ENCODE peak calls at places on chromosome 19, in nine cellular contexts. B, T, Q, X, Z, H, F, N and O are unnamed samples.

GRCh38 chr19:29528946-29529645 is 3.3 kb downstream of the VSTM2B start:
- DNase-seq in T (no peak), H (no peak), N (no peak), B (no peak), Q (no peak), F (no peak), X (no peak), Z (no peak), O (no peak)

GRCh38 chr19:21022996-21023395 is 2.5 kb downstream of the ZNF430 start:
- DNase-seq in X (peak; percentile 38), Z (no peak), B (no peak), H (no peak), N (peak; percentile 27), F (no peak), T (peak; percentile 27), Q (no peak), O (no peak)

GRCh38 chr19:28508666-28509065 is 704.3 kb downstream of the UQCRFS1 start:
- DNase-seq in F (no peak), Q (no peak), N (no peak), B (no peak), X (no peak), T (no peak), Z (no peak), H (no peak), O (no peak)

GRCh38 chr19:5154129-5154798 is 185.4 kb downstream of the KDM4B start:
- DNase-seq in N (peak; percentile 16), H (no peak), T (no peak), Q (peak; percentile 86), F (no peak), Z (peak; percentile 19), B (no peak), X (no peak), O (peak; percentile 69)

GRCh38 chr19:47704024-47704423 is 9.2 kb upstream of the EHD2 start:
- DNase-seq in T (no peak), Q (no peak), B (no peak), Z (no peak), X (peak; percentile 77), H (peak; percentile 81), F (peak; percentile 92), N (peak; percentile 61), O (no peak)

GRCh38 chr19:3644351-3645066 is 17.9 kb upstream of the CACTIN start:
- DNase-seq in B (no peak), Q (no peak), T (no peak), N (peak; percentile 31), X (peak; percentile 10), Z (no peak), H (no peak), F (no peak), O (no peak)

GRCh38 chr19:17794731-17795494 is at the start of gene B3GNT3:
- DNase-seq in X (no peak), Q (no peak), T (peak; percentile 47), F (no peak), Z (no peak), N (peak; percentile 39), B (no peak), H (no peak), O (no peak)

GRCh38 chr19:48587387-48587786 is 19.2 kb upstream of the SPACA4 start:
- DNase-seq in F (no peak), X (no peak), H (no peak), Q (no peak), Z (no peak), N (no peak), B (no peak), T (no peak), O (no peak)

GRCh38 chr19:21587549-21587948 is 82.1 kb downstream of the ZNF429 start:
- DNase-seq in H (no peak), X (no peak), F (no peak), Z (no peak), Q (peak; percentile 26), N (no peak), T (no peak), B (no peak), O (no peak)

GRCh38 chr19:294819-295686 is 3.9 kb upstream of the PLPP2 start:
- DNase-seq in X (no peak), Q (peak; percentile 61), Z (no peak), T (no peak), N (peak; percentile 29), H (no peak), B (no peak), F (no peak), O (no peak)

GRCh38 chr19:19537321-19538048 is 580 bp upstream of the CILP2 start:
- DNase-seq in F (no peak), X (no peak), Q (no peak), N (no peak), T (no peak), Z (no peak), B (no peak), H (no peak), O (no peak)

GRCh38 chr19:19539738-19540703 is 2.0 kb downstream of the CILP2 start:
- DNase-seq in Z (peak; percentile 33), B (no peak), H (no peak), N (peak; percentile 61), T (peak; percentile 73), Q (no peak), X (peak; percentile 62), F (no peak), O (no peak)

GRCh38 chr19:19535311-19536191 is 2.5 kb upstream of the CILP2 start:
- DNase-seq in X (no peak), T (no peak), Q (no peak), H (no peak), Z (no peak), F (no peak), B (no peak), N (no peak), O (no peak)

GRCh38 chr19:19538767-19539166 is 702 bp downstream of the CILP2 start:
- DNase-seq in N (no peak), H (no peak), X (no peak), Z (no peak), B (no peak), T (no peak), Q (no peak), F (no peak), O (no peak)

DNA sequence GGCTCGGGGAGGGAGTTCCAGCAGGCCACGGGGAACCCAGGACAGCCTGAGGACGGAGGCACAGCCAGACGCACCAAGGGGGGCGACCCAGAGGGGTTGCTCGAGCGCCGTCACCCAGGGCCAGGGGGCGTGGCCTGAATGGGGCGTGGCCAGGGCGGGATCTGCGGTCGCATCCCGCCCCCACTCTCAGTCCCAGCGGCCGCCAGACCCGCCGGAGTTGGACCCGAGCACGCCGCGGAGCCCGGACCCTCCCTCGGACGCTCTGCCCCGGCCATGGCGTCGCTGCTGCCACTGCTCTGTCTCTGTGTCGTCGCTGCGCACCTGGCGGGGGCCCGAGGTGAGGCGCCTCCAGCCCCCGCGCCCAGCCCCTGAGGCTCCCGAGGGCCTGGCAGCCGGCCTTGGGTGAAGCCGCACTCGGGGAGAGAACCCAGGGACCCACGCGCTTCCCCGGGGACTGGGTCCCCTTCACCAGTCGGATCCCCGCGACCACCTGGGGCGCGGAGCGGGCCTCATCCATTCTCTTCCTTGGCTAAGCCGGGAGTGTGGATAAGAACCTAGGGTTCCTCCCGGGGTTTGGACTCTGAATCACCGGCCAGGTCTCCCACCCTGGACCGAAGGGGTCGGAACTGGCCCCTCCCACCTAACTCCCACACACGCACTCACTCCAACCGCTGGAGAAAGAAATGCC is at the start of gene CILP2:
- DNase-seq in F (no peak), X (no peak), B (peak; percentile 26), H (no peak), T (no peak), Q (peak; percentile 73), Z (no peak), N (no peak), O (no peak)
- H3K4me3 ChIP-seq in F (no peak within 1 kb of the TSS), X (no peak within 1 kb of the TSS), B (peak within 1 kb of the TSS; percentile 36), H (peak within 1 kb of the TSS; percentile 34), T (peak within 1 kb of the TSS; percentile 21), Q (no peak within 1 kb of the TSS), Z (no peak within 1 kb of the TSS), N (no peak within 1 kb of the TSS), O (peak within 1 kb of the TSS; percentile 65)

DNA sequence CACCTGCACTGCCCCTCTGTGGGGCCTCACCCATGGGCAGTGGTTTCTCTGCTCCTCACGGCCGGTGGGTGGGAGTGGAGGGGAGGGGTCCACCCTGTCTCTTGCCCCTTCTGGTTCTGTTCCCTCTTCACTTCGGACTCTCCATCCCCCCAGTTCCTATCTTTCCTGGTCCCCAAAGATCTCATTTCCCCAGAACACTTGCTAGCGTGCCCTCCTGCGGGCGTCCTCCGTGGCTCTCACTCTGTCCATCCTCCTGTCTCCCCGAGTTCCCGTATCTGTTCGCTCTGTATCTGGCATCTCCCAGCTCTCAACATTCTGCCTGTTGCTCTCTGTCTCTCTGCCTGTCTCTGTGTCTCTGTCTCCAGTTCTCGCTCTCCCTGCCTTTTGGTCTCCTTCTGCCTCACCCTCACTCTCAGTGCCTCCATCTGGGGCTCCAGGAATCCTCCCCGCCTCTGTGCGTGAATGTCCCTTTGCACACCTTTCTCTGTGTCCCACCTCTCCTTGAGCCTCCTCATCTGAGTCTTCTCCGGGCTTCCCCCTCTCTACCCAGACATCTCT is 363 bp downstream of the SPIB start:
- DNase-seq in N (no peak), Q (peak; percentile 79), T (no peak), H (no peak), B (no peak), F (no peak), Z (no peak), X (no peak), O (no peak)
- H3K4me3 ChIP-seq in N (no peak overlapping the region), Q (peak overlapping the region; percentile 80), T (no peak overlapping the region), H (no peak overlapping the region), B (no peak overlapping the region), F (no peak overlapping the region), Z (no peak overlapping the region), X (no peak overlapping the region), O (no peak overlapping the region)

DNA sequence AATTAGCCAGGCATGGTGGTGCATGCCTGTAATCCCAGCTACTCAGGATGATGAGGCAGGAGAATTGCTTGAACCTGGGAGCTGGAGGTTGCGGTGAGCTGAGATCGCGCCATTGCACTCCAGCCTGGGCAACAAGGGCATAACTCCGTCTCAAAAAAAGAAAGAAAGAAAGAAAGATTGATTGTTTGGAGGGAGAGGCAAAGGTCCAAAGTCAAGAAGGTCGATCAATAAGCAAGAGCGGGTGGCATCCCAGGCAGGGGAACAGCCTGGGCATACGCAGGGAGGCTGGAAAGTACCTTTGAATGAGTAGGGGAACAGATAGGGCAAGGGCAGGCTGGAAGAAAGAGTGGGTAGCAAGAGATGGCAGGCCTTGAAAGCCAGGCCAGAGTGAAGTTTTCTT is 11.9 kb upstream of the APOC4 start:
- DNase-seq in X (no peak), F (no peak), Z (no peak), B (no peak), H (no peak), T (no peak), N (no peak), Q (no peak), O (no peak)
- H3K4me3 ChIP-seq in X (no peak overlapping the region), F (no peak overlapping the region), Z (no peak overlapping the region), B (no peak overlapping the region), H (no peak overlapping the region), T (no peak overlapping the region), N (no peak overlapping the region), Q (no peak overlapping the region), O (no peak overlapping the region)

DNA sequence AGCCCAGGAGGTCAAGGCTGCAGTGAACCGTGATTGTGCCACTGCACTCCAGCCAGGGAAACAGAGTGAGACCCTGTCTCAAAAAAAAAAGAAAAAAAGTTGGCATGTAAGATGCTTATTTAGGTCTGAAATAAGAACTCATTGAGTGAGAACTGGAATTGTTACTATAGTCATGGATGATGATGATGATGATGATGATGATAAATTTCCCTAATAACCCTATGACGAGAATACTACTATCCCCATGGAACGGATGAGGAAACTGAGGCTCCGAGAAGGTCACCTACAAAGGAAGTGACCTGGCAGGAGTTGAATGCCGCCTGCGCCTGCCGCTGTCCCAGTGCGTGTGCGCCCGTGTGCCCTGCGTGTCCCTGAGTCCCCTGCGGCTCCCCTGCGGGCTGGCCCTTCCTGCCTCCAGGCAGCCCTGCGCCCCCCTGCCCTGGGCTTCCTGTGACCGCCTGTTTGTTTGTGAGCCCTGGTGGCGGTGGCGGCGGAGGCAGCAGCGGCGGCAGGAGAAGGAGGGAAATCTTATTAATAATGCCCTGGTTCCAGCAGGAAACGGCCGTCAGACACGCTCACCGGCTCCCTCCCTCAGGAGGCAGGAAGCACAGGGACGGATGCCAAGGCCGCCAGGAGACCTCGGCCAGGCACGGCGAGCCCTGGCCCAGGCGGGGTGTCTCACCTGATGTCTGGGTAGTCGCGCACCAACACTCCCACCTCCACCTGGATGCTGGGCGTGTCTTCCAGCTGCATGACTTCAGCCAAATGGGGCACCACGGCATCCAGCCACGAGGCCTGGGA is 29.6 kb downstream of the EXOC3L2 start:
- DNase-seq in Z (no peak), T (peak; percentile 31), N (no peak), Q (no peak), B (no peak), X (no peak), H (no peak), F (no peak), O (no peak)
- H3K4me3 ChIP-seq in Z (no peak overlapping the region), T (no peak overlapping the region), N (no peak overlapping the region), Q (no peak overlapping the region), B (no peak overlapping the region), X (no peak overlapping the region), H (no peak overlapping the region), F (no peak overlapping the region), O (no peak overlapping the region)